ENCODE peak calls at places on chromosomes 6 and 20, in five cellular contexts. N is lung, U is GM13977, P is choroid plexus epithelial cell, W is fibroblast of mammary gland. T is an unnamed sample.

GRCh38 chr6:159939591-159940016 is 29.3 kb upstream of the IGF2R start:
- DNase-seq in W (no peak), U (no peak), P (no peak), N (no peak), T (peak; percentile 51)

GRCh38 chr6:166520905-166521834 is 65.3 kb downstream of the RAMACL start:
- DNase-seq in W (peak; percentile 69), N (no peak), U (no peak), P (peak; percentile 70), T (no peak)

GRCh38 chr20:57258055-57258454 is 8.4 kb downstream of the BMP7 start:
- DNase-seq in W (no peak), N (no peak), U (no peak), P (no peak), T (no peak)

GRCh38 chr6:124867126-124867525 is 95.1 kb upstream of the RNF217 start:
- DNase-seq in N (no peak), U (no peak), W (no peak), P (no peak), T (no peak)

GRCh38 chr6:134420638-134421181 is 102.8 kb upstream of the SGK1 start:
- DNase-seq in W (peak; percentile 75), P (peak; percentile 62), U (no peak), N (no peak), T (no peak)

GRCh38 chr20:51345601-51346101 is 196.9 kb downstream of the NFATC2 start:
- DNase-seq in W (peak; percentile 88), U (no peak), P (peak; percentile 83), N (no peak), T (no peak)

GRCh38 chr6:875012-875411 is 182.1 kb upstream of the EXOC2 start:
- DNase-seq in P (no peak), W (no peak), U (no peak), N (no peak), T (no peak)

GRCh38 chr6:161802231-161802630 is 528.4 kb upstream of the AGPAT4 start:
- DNase-seq in W (no peak), N (no peak), U (no peak), P (no peak), T (no peak)

GRCh38 chr6:31083742-31084354 is 28.5 kb downstream of the C6orf15 start:
- DNase-seq in P (peak; percentile 90), W (peak; percentile 90), U (peak; percentile 35), N (peak; percentile 36), T (no peak)

GRCh38 chr6:134669531-134669930 is 280.4 kb downstream of the ALDH8A1 start:
- DNase-seq in P (no peak), U (no peak), W (no peak), N (no peak), T (no peak)

GRCh38 chr6:112557961-112558360 is 210.8 kb downstream of the RFPL4B start:
- DNase-seq in N (no peak), P (no peak), U (no peak), W (no peak), T (no peak)

GRCh38 chr20:33079267-33079666 is at the start of gene BPIFB4:
- DNase-seq in U (no peak), N (no peak), W (peak; percentile 3), P (peak; percentile 7), T (no peak)

GRCh38 chr6:45896783-45897441 is 118.7 kb downstream of the CLIC5 start:
- DNase-seq in W (peak; percentile 79), P (peak; percentile 38), U (no peak), N (no peak), T (no peak)

GRCh38 chr20:47353224-47353696 is 3.2 kb downstream of the ZMYND8 start:
- DNase-seq in U (no peak), P (no peak), W (no peak), N (no peak), T (no peak)

GRCh38 chr6:47446974-47447373 is 30.6 kb upstream of the CD2AP start:
- DNase-seq in W (no peak), P (no peak), U (no peak), N (no peak), T (no peak)

GRCh38 chr20:12535316-12535715 is 473.5 kb upstream of the SPTLC3 start:
- DNase-seq in U (no peak), W (no peak), N (no peak), P (no peak), T (no peak)

GRCh38 chr20:52539891-52540290 is 348.3 kb upstream of the ZFP64 start:
- DNase-seq in W (no peak), N (no peak), U (no peak), P (no peak), T (no peak)

GRCh38 chr6:106194949-106195919 is 109.1 kb downstream of the PRDM1 start:
- DNase-seq in U (no peak), P (peak; percentile 77), N (no peak), W (peak; percentile 76), T (no peak)

GRCh38 chr6:166770216-166771116 is 143.4 kb upstream of the RPS6KA2 start:
- DNase-seq in N (peak; percentile 10), W (peak; percentile 6), P (peak; percentile 42), U (no peak), T (peak; percentile 40)

GRCh38 chr6:35007016-35007415 is 118.0 kb downstream of the ANKS1A start:
- DNase-seq in N (no peak), W (no peak), U (no peak), P (no peak), T (no peak)

GRCh38 chr20:19275630-19276071 is 63.2 kb downstream of the SLC24A3 start:
- DNase-seq in P (peak; percentile 88), U (no peak), W (peak; percentile 54), N (peak; percentile 79), T (no peak)

GRCh38 chr6:6008648-6009421 is 2.1 kb upstream of the NRN1 start:
- DNase-seq in W (peak; percentile 80), P (no peak), N (peak; percentile 68), U (peak; percentile 96), T (no peak)

GRCh38 chr6:128350416-128351254 is 169.8 kb downstream of the PTPRK start:
- DNase-seq in P (peak; percentile 55), N (no peak), W (peak; percentile 42), U (no peak), T (no peak)

GRCh38 chr20:24442909-24443308 is 26.5 kb upstream of the SYNDIG1 start:
- DNase-seq in W (no peak), N (no peak), U (no peak), P (no peak), T (peak; percentile 78)

GRCh38 chr6:38131527-38131965 is 312.0 kb downstream of the ZFAND3 start:
- DNase-seq in P (peak; percentile 94), W (peak; percentile 99), U (no peak), N (no peak), T (no peak)

GRCh38 chr20:50717974-50718761 is 13.2 kb upstream of the PARD6B start:
- DNase-seq in U (no peak), W (peak; percentile 46), P (peak; percentile 62), N (no peak), T (no peak)

GRCh38 chr20:46575794-46576495 is 25.5 kb upstream of the OCSTAMP start:
- DNase-seq in U (no peak), N (no peak), P (no peak), W (no peak), T (no peak)

GRCh38 chr20:61850926-61851900 is 214.5 kb downstream of the TAF4 start:
- DNase-seq in W (no peak), U (no peak), P (no peak), N (no peak), T (no peak)

GRCh38 chr20:11581271-11581670 is 336.4 kb upstream of the BTBD3 start:
- DNase-seq in U (no peak), P (peak; percentile 42), W (peak; percentile 1), N (no peak), T (no peak)

GRCh38 chr20:19937651-19938420 is 79.3 kb upstream of the NAA20 start:
- DNase-seq in P (no peak), W (no peak), U (peak; percentile 52), N (no peak), T (no peak)

GRCh38 chr6:149228276-149228962 is 89.1 kb upstream of the TAB2 start:
- DNase-seq in P (no peak), W (no peak), U (no peak), N (no peak), T (no peak)
- TF ChIP-seq CTCF in P (no peak), W (no peak), U (no peak), N (no peak), T (no peak)

GRCh38 chr20:29740601-29740950 is 1516.9 kb upstream of the DEFB115 start:
- DNase-seq in U (no peak), W (no peak), P (no peak), N (no peak), T (no peak)
- TF ChIP-seq CTCF in U (no peak), W (no peak), P (no peak), N (no peak), T (no peak)

DNA sequence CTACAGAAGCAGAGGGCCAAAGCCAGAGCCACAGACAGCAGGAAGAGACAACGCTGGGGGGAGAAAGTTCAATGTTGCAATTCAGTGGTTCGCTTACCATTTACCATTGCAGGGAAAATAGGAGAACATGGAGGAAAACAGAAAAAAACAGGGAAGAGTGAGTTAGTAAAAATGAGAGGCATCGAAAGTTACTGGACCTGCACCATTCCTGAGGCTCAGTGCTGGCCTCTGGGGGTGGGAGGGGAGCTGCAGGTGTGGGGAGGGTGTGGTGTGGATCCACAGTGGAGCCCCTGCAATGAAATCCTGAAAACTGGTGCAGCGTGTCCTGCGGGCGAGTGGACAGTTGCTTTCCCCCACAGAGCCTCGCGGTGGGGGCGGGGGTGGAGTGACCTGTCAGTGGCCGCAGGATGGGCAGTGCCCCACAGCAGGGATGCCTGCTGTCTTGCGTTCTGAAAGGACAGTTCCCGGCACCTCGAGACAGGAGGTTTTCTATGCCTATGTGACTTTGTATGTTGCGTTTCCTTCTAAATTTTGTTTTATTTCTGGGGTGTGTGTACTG is 5.7 kb downstream of the TMEM181 start:
- DNase-seq in U (no peak), N (no peak), P (no peak), W (no peak), T (no peak)
- TF ChIP-seq CTCF in U (no peak), N (no peak), P (peak; percentile 44), W (no peak), T (no peak)

GRCh38 chr20:64255361-64256281 is at the start of gene PCMTD2:
- DNase-seq in U (peak; percentile 98), N (peak; percentile 79), W (peak; percentile 66), P (peak; percentile 76), T (peak; percentile 92)
- TF ChIP-seq CTCF in U (no peak), N (no peak), W (no peak), P (no peak), T (no peak)

DNA sequence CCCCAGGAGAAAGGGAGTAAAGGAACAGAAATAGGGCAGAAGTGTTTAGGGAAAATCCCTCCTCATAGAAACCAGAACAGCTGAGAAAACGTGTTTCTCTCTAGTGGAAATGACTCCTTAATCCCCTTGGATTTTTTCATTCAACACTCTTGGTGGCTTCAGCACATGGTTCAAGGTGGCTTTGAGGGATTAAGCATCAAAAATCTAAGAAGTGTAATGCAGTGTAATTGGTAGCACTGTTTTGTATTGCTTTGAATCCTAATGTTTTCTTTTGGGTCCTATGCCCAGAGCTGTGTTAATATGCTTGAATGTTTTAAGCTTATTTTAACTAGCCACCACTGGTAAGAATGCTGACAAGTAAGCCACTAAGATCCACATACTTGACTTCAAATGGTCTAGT is 220.5 kb downstream of the OGFRL1 start:
- DNase-seq in U (no peak), W (no peak), P (no peak), N (no peak), T (no peak)
- TF ChIP-seq CTCF in U (no peak), W (no peak), P (no peak), N (no peak), T (no peak)

DNA sequence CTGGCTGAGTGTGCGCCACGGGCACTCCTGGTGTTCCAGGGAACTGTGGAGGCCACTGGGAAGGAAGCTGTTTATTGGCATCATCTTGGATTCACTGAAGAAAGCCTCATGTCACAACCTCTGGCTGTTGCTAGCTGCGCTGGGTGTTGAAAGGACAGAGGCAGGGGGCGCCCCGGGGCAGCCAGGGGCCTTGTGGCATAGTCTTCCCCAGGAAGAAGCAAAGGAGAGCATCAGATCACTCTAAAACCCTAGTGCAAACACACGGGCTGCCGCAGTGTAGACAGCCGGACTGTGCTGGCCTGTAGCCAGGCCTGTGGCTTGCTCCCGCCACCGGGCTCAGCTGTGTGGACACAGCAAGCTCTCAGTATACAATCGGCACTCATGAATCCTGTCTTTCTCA is 23.8 kb upstream of the SMOC2 start:
- DNase-seq in U (no peak), P (no peak), W (no peak), N (no peak), T (peak; percentile 75)
- TF ChIP-seq CTCF in U (no peak), P (no peak), W (no peak), N (no peak), T (no peak)

T was measured in osteocyte.